ENCODE peak calls at places on chromosomes 5 and 9, in five cellular contexts. S is kidney, H is AG04450, L is fibroblast of lung, X is tibial artery. B is an unnamed sample.
A peak's percentile ranks its signal among the peaks of the same experiment; 100 is the strongest.

GRCh38 chr9:126151031-126151670 is 175.5 kb upstream of the MVB12B start:
- DNase-seq in S (peak; percentile 39), H (no peak), L (peak; percentile 3), X (peak; percentile 43), B (no peak)

GRCh38 chr5:178778919-178779318 is 48.5 kb upstream of the ZNF354A start:
- DNase-seq in S (peak; percentile 48), H (no peak), L (no peak), X (no peak), B (no peak)

GRCh38 chr9:87447547-87448432 is 49.9 kb upstream of the DAPK1 start:
- DNase-seq in S (no peak), H (no peak), L (no peak), X (no peak), B (no peak)

GRCh38 chr5:117336208-117336607 is 761.6 kb upstream of the SEMA6A start:
- DNase-seq in S (no peak), H (no peak), L (no peak), X (no peak), B (no peak)

GRCh38 chr5:36701085-36701691 is 94.8 kb downstream of the SLC1A3 start:
- DNase-seq in S (no peak), H (no peak), L (peak; percentile 47), X (no peak), B (no peak)

GRCh38 chr9:135077497-135078200 is 9.8 kb upstream of the OLFM1 start:
- DNase-seq in S (peak; percentile 67), H (no peak), L (no peak), X (peak; percentile 55), B (no peak)

GRCh38 chr9:99296375-99296951 is 74.4 kb downstream of the SEC61B start:
- DNase-seq in S (peak; percentile 82), H (no peak), L (peak; percentile 21), X (no peak), B (no peak)

GRCh38 chr9:123314617-123315016 is 41.4 kb upstream of the CRB2 start:
- DNase-seq in S (peak; percentile 27), H (no peak), L (no peak), X (no peak), B (no peak)

GRCh38 chr9:19229725-19230355 is 653 bp upstream of the DENND4C start:
- DNase-seq in S (peak; percentile 91), H (no peak), L (no peak), X (no peak), B (no peak)

GRCh38 chr9:75927351-75927750 is 36.9 kb downstream of the PCSK5 start:
- DNase-seq in S (no peak), H (no peak), L (no peak), X (no peak), B (no peak)

GRCh38 chr9:124079176-124079925 is 67.8 kb downstream of the LHX2 start:
- DNase-seq in S (no peak), H (peak; percentile 37), L (peak; percentile 36), X (no peak), B (no peak)

GRCh38 chr5:82405618-82406199 is 127.6 kb upstream of the RPS23 start:
- DNase-seq in S (no peak), H (peak; percentile 95), L (peak; percentile 100), X (no peak), B (no peak)

GRCh38 chr9:128115187-128116103 is 12.1 kb downstream of the PTGES2 start:
- DNase-seq in S (peak; percentile 95), H (no peak), L (no peak), X (peak; percentile 61), B (peak; percentile 52)

GRCh38 chr5:109688647-109688998 is 1.1 kb upstream of the MAN2A1 start:
- DNase-seq in S (no peak), H (no peak), L (peak; percentile 61), X (no peak), B (no peak)

GRCh38 chr5:135182675-135183074 is 148.6 kb upstream of the PITX1 start:
- DNase-seq in S (no peak), H (no peak), L (no peak), X (no peak), B (no peak)

GRCh38 chr5:167489202-167489601 is 802.2 kb upstream of the WWC1 start:
- DNase-seq in S (no peak), H (no peak), L (peak; percentile 15), X (no peak), B (no peak)

GRCh38 chr5:18771097-18771610 is 1136.9 kb downstream of the TAF11L14 start:
- DNase-seq in S (no peak), H (no peak), L (no peak), X (no peak), B (no peak)

GRCh38 chr5:18778226-18778625 is 1144.0 kb downstream of the TAF11L14 start:
- DNase-seq in S (no peak), H (no peak), L (no peak), X (no peak), B (no peak)

GRCh38 chr5:18772475-18772874 is 1138.2 kb downstream of the TAF11L14 start:
- DNase-seq in S (no peak), H (no peak), L (no peak), X (no peak), B (no peak)
- TF ChIP-seq CTCF in S (no peak), H (no peak), L (no peak), X (no peak), B (no peak)

GRCh38 chr5:124754206-124754927 is 7.9 kb upstream of the ZNF608 start:
- DNase-seq in S (no peak), H (no peak), L (peak; percentile 56), X (no peak), B (no peak)
- H3K4me3 ChIP-seq in S (peak overlapping the region; percentile 17), H (no peak overlapping the region), L (no peak overlapping the region), X (no peak overlapping the region), B (no peak overlapping the region)

GRCh38 chr9:80592413-80592812 is 1020.6 kb downstream of the TLE4 start:
- DNase-seq in S (no peak), H (no peak), L (no peak), X (no peak), B (no peak)

DNA sequence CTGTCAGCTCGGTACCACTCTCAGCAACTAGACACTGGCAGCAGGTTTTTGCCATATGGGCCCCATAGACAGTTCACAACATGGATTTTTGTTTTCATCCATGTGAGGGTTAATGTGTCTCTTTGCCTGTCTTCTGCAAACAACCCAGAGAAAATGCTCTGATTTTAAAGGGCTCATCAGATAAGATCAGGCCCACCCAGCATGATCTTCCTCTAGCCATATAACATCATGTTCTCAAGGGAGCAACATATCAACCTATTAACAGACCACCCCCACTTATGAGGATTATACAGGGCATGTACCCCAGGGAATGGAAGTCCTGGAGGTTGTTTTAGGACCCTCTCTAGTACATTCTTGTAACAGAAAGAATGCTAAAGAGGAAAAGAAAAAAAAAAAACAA is 1015.0 kb downstream of the TLE4 start:
- DNase-seq in S (no peak), H (no peak), L (no peak), X (no peak), B (no peak)
- H3K27ac ChIP-seq in S (no peak overlapping the region), H (no peak overlapping the region), L (no peak overlapping the region), X (no peak overlapping the region), B (no peak overlapping the region)

DNA sequence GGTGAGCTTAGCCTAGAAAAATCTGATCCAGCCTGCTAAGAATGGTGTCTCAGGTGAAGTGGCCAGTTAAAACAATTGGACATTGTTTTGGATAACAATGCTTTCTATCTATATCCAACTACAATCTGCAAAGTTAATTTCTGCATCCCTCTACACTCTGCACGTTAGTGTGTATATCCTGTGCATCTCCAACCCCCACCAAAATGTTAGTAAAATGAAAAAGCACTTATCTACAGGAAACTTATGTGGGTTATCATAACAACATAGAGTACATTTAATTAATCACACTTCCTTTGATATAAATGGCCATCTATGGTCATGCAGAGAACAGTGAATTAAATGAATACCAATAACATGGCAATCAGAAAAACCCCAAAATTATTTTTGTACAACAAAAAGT is 158.7 kb downstream of the NFIB start:
- DNase-seq in S (no peak), H (no peak), L (no peak), X (no peak), B (no peak)
- TF ChIP-seq CTCF in S (no peak), H (no peak), L (no peak), X (no peak), B (no peak)

GRCh38 chr9:95513722-95514121 is 3.0 kb downstream of the PTCH1 start:
- DNase-seq in S (no peak), H (no peak), L (no peak), X (no peak), B (no peak)

GRCh38 chr9:95514402-95514801 is 2.4 kb downstream of the PTCH1 start:
- DNase-seq in S (no peak), H (no peak), L (no peak), X (no peak), B (no peak)

GRCh38 chr9:95511232-95511951 is 5.4 kb downstream of the PTCH1 start:
- DNase-seq in S (peak; percentile 94), H (no peak), L (peak; percentile 80), X (peak; percentile 79), B (peak; percentile 66)

GRCh38 chr9:95511952-95512750 is 4.6 kb downstream of the PTCH1 start:
- DNase-seq in S (peak; percentile 83), H (no peak), L (peak; percentile 41), X (no peak), B (no peak)

DNA sequence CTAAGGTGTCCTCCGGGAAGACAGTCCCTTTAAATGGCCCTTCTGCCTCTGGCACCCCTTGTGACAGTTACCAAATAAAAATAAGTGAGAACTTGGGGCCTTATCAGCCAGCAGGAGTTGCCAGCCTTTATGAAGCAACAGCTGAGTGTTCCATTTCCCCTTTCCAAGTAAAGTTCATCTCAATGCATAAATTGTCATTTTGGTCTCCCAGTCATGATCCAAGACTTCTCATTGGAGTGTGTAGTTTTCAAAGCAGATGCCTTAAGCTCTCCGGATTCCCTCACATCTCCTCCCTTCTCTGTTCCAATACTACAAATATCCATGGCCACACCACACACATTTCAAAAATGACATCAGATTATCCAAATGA is 4.0 kb downstream of the PTCH1 start:
- DNase-seq in S (no peak), H (no peak), L (peak; percentile 45), X (no peak), B (no peak)
- H3K4me3 ChIP-seq in S (no peak overlapping the region), H (peak overlapping the region; percentile 88), L (peak overlapping the region; percentile 93), X (no peak overlapping the region), B (peak overlapping the region; percentile 86)

GRCh38 chr5:180607861-180608571 is 16.7 kb upstream of the SCGB3A1 start:
- DNase-seq in S (peak; percentile 67), H (no peak), L (no peak), X (no peak), B (peak; percentile 75)
- H3K27ac ChIP-seq in S (no peak overlapping the region), H (no peak overlapping the region), L (no peak overlapping the region), X (no peak overlapping the region), B (no peak overlapping the region)

GRCh38 chr9:121350993-121351561 is 19.0 kb downstream of the STOM start:
- DNase-seq in S (peak; percentile 72), H (peak; percentile 86), L (peak; percentile 95), X (peak; percentile 83), B (peak; percentile 59)

GRCh38 chr9:121345070-121345469 is 25.0 kb downstream of the STOM start:
- DNase-seq in S (no peak), H (no peak), L (no peak), X (no peak), B (no peak)

GRCh38 chr9:121344062-121344696 is 25.9 kb downstream of the STOM start:
- DNase-seq in S (no peak), H (no peak), L (no peak), X (no peak), B (no peak)

GRCh38 chr9:121349009-121349408 is 21.0 kb downstream of the STOM start:
- DNase-seq in S (no peak), H (no peak), L (no peak), X (no peak), B (no peak)

DNA sequence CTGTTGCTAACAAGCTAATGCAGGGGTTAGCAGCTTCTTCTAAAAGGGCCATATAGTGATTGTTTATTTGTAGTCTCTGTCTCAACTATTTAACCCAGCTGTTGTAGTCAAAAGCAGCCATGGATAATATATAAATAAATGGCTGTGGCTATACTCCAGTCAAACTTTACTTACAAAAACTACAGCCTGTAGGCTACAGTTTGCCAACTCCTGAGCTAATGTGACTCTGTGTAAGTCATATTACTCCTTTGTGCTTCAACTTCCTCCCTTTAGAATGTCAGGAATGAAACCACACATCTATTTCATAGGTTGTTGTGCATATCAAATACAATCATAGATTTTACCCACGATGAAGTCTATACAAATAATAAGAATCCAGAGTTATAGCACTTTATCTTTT is 21.7 kb downstream of the STOM start:
- DNase-seq in S (no peak), H (no peak), L (peak; percentile 49), X (no peak), B (no peak)
- TF ChIP-seq CTCF in S (no peak), H (no peak), L (no peak), X (no peak), B (no peak)

B was measured in lower lobe of right lung.